ENCODE peak calls at places on chromosomes 7 and 10, in nine cellular contexts. N is K562; A is GM23338; Q is CD4-positive, CD25-positive, alpha-beta regulatory T cell; I is HCT116; E is gastrocnemius medialis; W is uterus; B is spleen; Z is aorta. J is an unnamed sample.

GRCh38 chr7:99109108-99110051 is 34.5 kb downstream of the SMURF1 start:
- DNase-seq in B (no peak), N (no peak), A (no peak), I (no peak), E (no peak), Q (no peak), W (no peak), Z (no peak), J (no peak)

GRCh38 chr7:78082556-78082955 is 284.0 kb downstream of the PHTF2 start:
- DNase-seq in N (no peak), Q (no peak), A (no peak), B (no peak), I (no peak), E (no peak), W (no peak), Z (no peak), J (no peak)

GRCh38 chr10:51214207-51214896 is 140.1 kb downstream of the PRKG1 start:
- DNase-seq in Q (no peak), Z (no peak), E (no peak), I (no peak), B (no peak), N (no peak), A (no peak), W (no peak), J (no peak)

GRCh38 chr10:49299816-49300139 is 808 bp downstream of the C10orf71 start:
- DNase-seq in N (peak), E (no peak), I (no peak), Q (no peak), W (no peak), B (no peak), Z (no peak), A (no peak), J (no peak)

GRCh38 chr7:43669286-43670081 is 59.8 kb downstream of the COA1 start:
- DNase-seq in Q (peak), Z (no peak), W (no peak), E (no peak), I (no peak), N (peak), A (peak), B (no peak), J (no peak)

GRCh38 chr10:4758256-4758655 is 67.8 kb upstream of the AKR1E2 start:
- DNase-seq in E (no peak), B (no peak), Z (no peak), A (no peak), I (no peak), W (no peak), Q (no peak), N (no peak), J (no peak)

GRCh38 chr10:113023017-113023416 is 73.0 kb downstream of the TCF7L2 start:
- DNase-seq in B (no peak), Z (no peak), W (no peak), N (no peak), I (no peak), Q (no peak), E (no peak), A (no peak), J (no peak)

GRCh38 chr7:97770845-97771244 is 39.0 kb downstream of the TAC1 start:
- DNase-seq in Z (no peak), W (no peak), B (no peak), A (no peak), I (no peak), E (no peak), Q (no peak), N (peak), J (no peak)

GRCh38 chr10:113080621-113081229 is 130.7 kb downstream of the TCF7L2 start:
- DNase-seq in Z (no peak), E (no peak), N (no peak), B (no peak), Q (no peak), A (peak), W (no peak), I (no peak), J (no peak)

GRCh38 chr10:79488303-79488702 is 24.0 kb upstream of the EIF5AL1 start:
- DNase-seq in Q (no peak), B (no peak), N (no peak), W (peak), E (peak), I (peak), Z (peak), A (no peak), J (peak)

GRCh38 chr7:96962221-96962620 is 43.1 kb upstream of the DLX6 start:
- DNase-seq in Z (peak), B (no peak), N (no peak), I (no peak), E (no peak), A (no peak), W (no peak), Q (no peak), J (no peak)

GRCh38 chr7:132895231-132895630 is 186.7 kb downstream of the CHCHD3 start:
- DNase-seq in I (no peak), E (no peak), Q (no peak), Z (no peak), N (no peak), A (no peak), B (no peak), W (no peak), J (no peak)

GRCh38 chr10:90930971-90931841 is 10.3 kb upstream of the ANKRD1 start:
- DNase-seq in W (peak), B (no peak), Q (no peak), I (no peak), N (no peak), A (peak), E (no peak), Z (peak), J (peak)

GRCh38 chr10:79436850-79437103 is 8.6 kb downstream of the ZCCHC24 start:
- DNase-seq in Z (no peak), N (no peak), A (no peak), B (no peak), W (no peak), I (no peak), E (no peak), Q (no peak), J (no peak)

GRCh38 chr7:157379493-157379892 is 42.7 kb downstream of the DNAJB6 start:
- DNase-seq in W (no peak), A (no peak), I (no peak), Q (no peak), B (no peak), N (no peak), E (no peak), Z (no peak), J (no peak)

GRCh38 chr10:76488602-76489001 is 1057.2 kb downstream of the LRMDA start:
- DNase-seq in B (no peak), Z (no peak), A (no peak), Q (no peak), N (no peak), I (no peak), E (no peak), W (no peak), J (no peak)
- H3K4me3 ChIP-seq in B (no peak), Z (no peak), A (no peak), Q (no peak), N (no peak), I (no peak), E (no peak), W (no peak), J (no peak)

DNA sequence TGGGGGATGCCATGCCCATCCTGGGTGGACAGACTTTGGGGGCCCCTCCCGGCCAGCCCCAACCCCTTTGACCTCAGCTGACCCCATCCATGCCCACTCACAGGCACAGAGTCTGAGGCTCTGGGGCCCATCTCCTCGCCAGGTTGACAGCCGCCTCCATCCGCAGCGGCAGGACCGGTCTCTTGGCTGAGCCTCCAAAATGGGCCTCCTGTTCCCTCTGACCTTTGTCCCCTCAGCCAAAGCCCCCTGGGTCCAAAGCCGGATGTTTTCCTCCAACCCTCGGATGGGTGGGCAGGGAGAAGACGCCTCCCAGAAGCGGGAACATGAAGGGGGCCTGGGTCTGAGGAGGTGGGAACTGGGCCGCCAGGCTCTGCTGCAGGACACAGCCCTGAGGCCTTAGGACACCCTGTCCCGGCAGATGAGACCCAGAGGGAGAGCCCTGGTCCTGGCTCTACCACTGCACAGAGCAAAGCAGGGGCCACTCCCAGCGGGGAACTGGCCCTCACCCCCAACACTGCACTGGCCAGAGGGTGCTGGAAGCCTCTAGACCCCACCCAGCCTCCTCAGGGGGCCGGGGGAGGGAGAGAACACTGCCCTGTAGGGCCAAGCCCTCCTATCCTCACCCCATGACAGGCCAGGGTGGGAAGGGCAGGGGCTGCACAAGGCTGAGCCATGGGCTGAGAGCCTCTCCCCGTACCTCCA is 12.6 kb downstream of the PDGFA start:
- DNase-seq in W (no peak), Z (peak), B (peak), E (no peak), A (no peak), N (no peak), Q (no peak), I (no peak), J (no peak)
- H3K27ac ChIP-seq in W (no peak), Z (no peak), B (peak), E (no peak), A (no peak), N (no peak), Q (no peak), I (no peak), J (no peak)

DNA sequence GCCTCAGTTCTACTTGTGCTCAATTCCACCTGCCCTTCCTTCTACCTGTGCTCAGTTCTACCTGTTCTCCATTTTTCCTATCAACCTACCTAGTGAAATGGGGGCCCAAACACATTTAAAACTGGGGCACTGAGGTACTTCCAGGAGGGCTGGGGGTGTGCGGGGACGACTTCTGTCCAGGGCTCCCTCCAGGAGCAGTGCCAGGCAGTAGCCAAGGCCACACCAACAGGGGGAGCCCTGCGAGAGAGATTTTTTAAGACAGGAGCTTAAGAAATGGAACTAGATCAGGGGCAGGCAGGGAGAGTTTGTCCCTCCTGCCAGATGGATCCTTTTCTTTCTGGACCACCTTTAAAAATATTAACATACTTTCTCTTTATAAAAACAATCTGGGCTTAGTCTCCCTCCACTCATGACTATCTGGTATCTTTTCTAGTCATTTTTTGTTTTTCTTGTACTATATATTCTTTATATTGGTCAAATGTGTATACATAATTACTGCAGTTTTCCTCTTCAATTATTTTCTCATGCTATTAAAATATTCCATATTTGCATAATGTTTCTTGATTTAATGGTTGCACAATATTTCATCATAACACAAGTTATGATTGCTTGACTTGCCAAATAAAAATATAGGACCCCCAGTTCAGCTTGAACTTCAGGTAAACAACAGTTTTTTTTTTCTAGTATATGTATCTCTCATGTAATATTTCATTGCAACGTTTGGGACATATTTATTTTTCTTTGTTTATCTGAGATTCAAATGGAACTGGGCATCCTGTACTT is 47.3 kb upstream of the INSYN2A start:
- DNase-seq in Z (no peak), B (no peak), N (peak), A (peak), Q (no peak), E (no peak), W (no peak), I (peak), J (peak)
- H3K4me3 ChIP-seq in Z (no peak), B (no peak), N (no peak), A (no peak), Q (no peak), E (no peak), W (no peak), I (no peak), J (no peak)

GRCh38 chr10:71761105-71761511 is 12.2 kb downstream of the VSIR start:
- DNase-seq in W (no peak), Q (no peak), B (no peak), Z (no peak), I (no peak), N (no peak), E (no peak), A (no peak), J (no peak)
- H3K27ac ChIP-seq in W (no peak), Q (peak), B (peak), Z (no peak), I (no peak), N (no peak), E (no peak), A (no peak), J (no peak)

DNA sequence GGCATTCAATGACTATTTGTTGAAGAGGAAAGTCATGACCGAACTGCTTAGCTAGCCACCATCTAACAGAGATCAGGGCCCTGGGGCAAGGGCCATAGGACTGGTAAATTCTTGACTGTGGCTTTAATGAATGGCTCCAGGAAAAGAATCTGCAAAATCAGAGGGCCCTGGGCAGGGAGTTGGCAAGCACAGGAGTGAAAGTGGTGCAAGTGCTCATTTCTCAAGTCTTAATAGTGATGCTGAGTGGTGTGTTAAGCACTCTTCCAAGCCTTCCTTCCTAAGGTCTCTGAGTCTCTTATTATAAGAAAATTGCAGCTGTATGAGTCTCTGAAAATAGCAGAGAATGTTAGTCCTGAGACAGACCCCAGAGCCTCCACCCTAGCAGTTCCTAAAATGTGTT is 46.3 kb upstream of the EGR2 start:
- DNase-seq in B (no peak), Q (no peak), A (no peak), W (no peak), I (no peak), Z (no peak), N (no peak), E (no peak), J (no peak)
- H3K4me3 ChIP-seq in B (no peak), Q (no peak), A (no peak), W (no peak), I (no peak), Z (no peak), N (no peak), E (no peak), J (no peak)

GRCh38 chr7:51013861-51014511 is 231.3 kb upstream of the GRB10 start:
- DNase-seq in I (no peak), W (no peak), N (no peak), A (no peak), Z (no peak), E (no peak), Q (no peak), B (no peak), J (no peak)

GRCh38 chr7:51014811-51015210 is 232.1 kb upstream of the GRB10 start:
- DNase-seq in B (no peak), E (no peak), I (no peak), Q (no peak), Z (no peak), N (no peak), A (no peak), W (no peak), J (no peak)

GRCh38 chr7:51015581-51015980 is 232.9 kb upstream of the GRB10 start:
- DNase-seq in B (no peak), Z (no peak), Q (no peak), A (no peak), W (no peak), E (no peak), N (no peak), I (no peak), J (no peak)

GRCh38 chr7:51017576-51018535 is 235.2 kb upstream of the GRB10 start:
- DNase-seq in Q (no peak), W (no peak), E (no peak), Z (no peak), B (no peak), N (no peak), I (no peak), A (no peak), J (no peak)

GRCh38 chr7:51016546-51016945 is 233.8 kb upstream of the GRB10 start:
- DNase-seq in N (no peak), A (no peak), Q (no peak), W (no peak), B (no peak), I (no peak), Z (no peak), E (no peak), J (no peak)
- H3K27ac ChIP-seq in N (no peak), A (no peak), Q (no peak), W (no peak), B (no peak), I (no peak), Z (no peak), E (no peak), J (no peak)

GRCh38 chr7:36154255-36155212 is 1.5 kb downstream of the EEPD1 start:
- DNase-seq in E (peak), Q (no peak), B (peak), N (no peak), A (peak), W (no peak), I (no peak), Z (peak), J (peak)

GRCh38 chr7:36153571-36154097 is 580 bp downstream of the EEPD1 start:
- DNase-seq in I (no peak), W (peak), Z (peak), N (no peak), A (peak), E (peak), Q (no peak), B (peak), J (no peak)

GRCh38 chr7:36158321-36158605 is 5.2 kb downstream of the EEPD1 start:
- DNase-seq in N (no peak), Q (no peak), Z (no peak), B (no peak), I (no peak), E (no peak), A (no peak), W (no peak), J (no peak)

GRCh38 chr7:36157506-36158320 is 4.7 kb downstream of the EEPD1 start:
- DNase-seq in Z (no peak), B (no peak), Q (no peak), N (no peak), E (no peak), I (no peak), A (no peak), W (no peak), J (no peak)

DNA sequence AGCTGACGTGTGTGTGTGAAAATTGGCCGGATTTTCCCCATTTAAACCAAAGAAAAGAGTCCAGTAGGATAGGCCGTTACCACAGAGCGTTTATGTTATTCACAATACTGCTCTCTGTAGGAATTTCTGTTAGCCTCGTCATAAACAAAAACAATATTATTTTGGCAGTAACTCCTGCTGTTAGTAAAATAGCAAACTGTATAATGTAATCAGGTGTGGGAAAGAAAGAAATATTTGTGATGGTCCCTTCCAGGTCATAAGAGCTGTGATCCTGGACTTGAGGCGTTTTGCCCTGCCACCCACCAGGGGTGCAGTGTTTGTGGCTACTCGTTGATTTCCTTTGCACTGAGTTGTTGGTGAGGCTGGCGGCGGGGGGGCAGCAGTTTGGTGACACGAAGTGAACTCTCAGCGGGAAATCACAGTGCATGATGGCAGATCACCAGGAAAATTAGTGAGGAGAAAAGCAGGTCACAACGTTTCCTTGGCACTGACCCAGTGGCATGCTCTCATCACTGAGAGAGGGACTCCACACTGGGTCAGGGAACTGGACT is 2.8 kb downstream of the EEPD1 start:
- DNase-seq in W (peak), Q (no peak), I (no peak), N (no peak), B (no peak), Z (peak), A (peak), E (peak), J (peak)
- H3K4me3 ChIP-seq in W (peak), Q (peak), I (no peak), N (no peak), B (no peak), Z (peak), A (peak), E (peak), J (no peak)

J was measured in adrenal gland.